ENCODE peak calls at places on chromosomes 11 and 22, in six cellular contexts. O is HFFc6, G is lower leg skin, H is AG09309, C is ovary, B is endothelial cell. N is an unnamed sample.

GRCh38 chr22:30212363-30212995 is 34.1 kb downstream of the LIF start:
- DNase-seq in O (peak), G (peak), H (peak), C (peak), B (no peak), N (no peak)

GRCh38 chr22:24761888-24762675 is 12.4 kb downstream of the PIWIL3 start:
- DNase-seq in O (no peak), G (peak), H (no peak), C (no peak), B (no peak), N (no peak)

GRCh38 chr11:46677169-46677568 is 23.2 kb downstream of the ARHGAP1 start:
- DNase-seq in O (no peak), G (no peak), H (no peak), C (no peak), B (no peak), N (no peak)

GRCh38 chr11:22656128-22656527 is 10.3 kb upstream of the GAS2 start:
- DNase-seq in O (no peak), G (no peak), H (no peak), C (no peak), B (no peak), N (no peak)

GRCh38 chr11:133403900-133404299 is 128.4 kb downstream of the OPCML start:
- DNase-seq in O (no peak), G (no peak), H (no peak), C (no peak), B (peak), N (no peak)

GRCh38 chr11:115159122-115159665 is 345.0 kb downstream of the CADM1 start:
- DNase-seq in O (no peak), G (no peak), H (no peak), C (no peak), B (no peak), N (no peak)

GRCh38 chr11:19995131-19995530 is 165.1 kb downstream of the DBX1 start:
- DNase-seq in O (peak), G (no peak), H (peak), C (no peak), B (no peak), N (no peak)

GRCh38 chr11:13972033-13972910 is 9.7 kb downstream of the SPON1 start:
- DNase-seq in O (no peak), G (no peak), H (no peak), C (peak), B (no peak), N (no peak)

GRCh38 chr11:27357250-27357649 is 5.8 kb downstream of the CCDC34 start:
- DNase-seq in O (no peak), G (no peak), H (no peak), C (no peak), B (no peak), N (no peak)

GRCh38 chr11:75925785-75926164 is 110.8 kb downstream of the UVRAG start:
- DNase-seq in O (no peak), G (no peak), H (no peak), C (no peak), B (no peak), N (no peak)

GRCh38 chr11:57174656-57175055 is 7.1 kb upstream of the LRRC55 start:
- DNase-seq in O (no peak), G (no peak), H (no peak), C (no peak), B (no peak), N (no peak)

GRCh38 chr22:23218867-23219251 is 38.5 kb downstream of the BCR start:
- DNase-seq in O (no peak), G (no peak), H (no peak), C (peak), B (no peak), N (no peak)

GRCh38 chr11:64935634-64936081 is at the start of gene GPHA2:
- DNase-seq in O (no peak), G (peak), H (no peak), C (peak), B (peak), N (no peak)

GRCh38 chr11:26901162-26901561 is 92.8 kb upstream of the FIBIN start:
- DNase-seq in O (no peak), G (no peak), H (no peak), C (peak), B (no peak), N (no peak)

GRCh38 chr22:31822523-31822922 is 68.7 kb downstream of the DEPDC5 start:
- DNase-seq in O (no peak), G (no peak), H (no peak), C (no peak), B (no peak), N (no peak)

GRCh38 chr11:61787928-61788491 is 4.4 kb downstream of the TMEM258 start:
- DNase-seq in O (peak), G (no peak), H (no peak), C (no peak), B (peak), N (no peak)

GRCh38 chr11:66467034-66467659 is 442 bp downstream of the PELI3 start:
- DNase-seq in O (no peak), G (no peak), H (no peak), C (peak), B (peak), N (no peak)

GRCh38 chr11:86798988-86799387 is 1.4 kb upstream of the PRSS23 start:
- DNase-seq in O (peak), G (no peak), H (peak), C (no peak), B (no peak), N (no peak)

GRCh38 chr22:18925368-18926064 is 10.6 kb downstream of the PRODH start:
- DNase-seq in O (no peak), G (no peak), H (no peak), C (no peak), B (no peak), N (no peak)

GRCh38 chr11:73838443-73839122 is 38.1 kb downstream of the COA4 start:
- DNase-seq in O (no peak), G (no peak), H (peak), C (no peak), B (no peak), N (no peak)

GRCh38 chr11:75275581-75275980 is 35.0 kb downstream of the TPBGL start:
- DNase-seq in O (no peak), G (peak), H (no peak), C (peak), B (no peak), N (peak)

GRCh38 chr11:117456027-117456720 is 128.5 kb downstream of the CEP164 start:
- DNase-seq in O (no peak), G (no peak), H (no peak), C (no peak), B (no peak), N (no peak)

GRCh38 chr22:42604403-42604802 is 10.3 kb downstream of the POLDIP3 start:
- DNase-seq in O (no peak), G (no peak), H (no peak), C (no peak), B (no peak), N (no peak)

GRCh38 chr11:26820739-26821138 is 98.9 kb upstream of the SLC5A12 start:
- DNase-seq in O (peak), G (no peak), H (peak), C (no peak), B (no peak), N (no peak)

GRCh38 chr22:21762712-21763581 is 27.4 kb upstream of the YPEL1 start:
- DNase-seq in O (no peak), G (no peak), H (no peak), C (no peak), B (no peak), N (peak)

GRCh38 chr11:66888282-66888681 is 31.4 kb downstream of the LRFN4 start:
- DNase-seq in O (no peak), G (no peak), H (no peak), C (no peak), B (no peak), N (no peak)

GRCh38 chr11:63937713-63938480 is 905 bp upstream of the NAA40 start:
- DNase-seq in O (no peak), G (no peak), H (no peak), C (no peak), B (no peak), N (no peak)

GRCh38 chr22:30969532-30970355 is 679 bp downstream of the TUG1 start:
- DNase-seq in O (peak), G (peak), H (no peak), C (no peak), B (peak), N (no peak)

GRCh38 chr11:107619926-107620325 is 29.0 kb downstream of the ELMOD1 start:
- DNase-seq in O (no peak), G (no peak), H (no peak), C (no peak), B (no peak), N (no peak)

GRCh38 chr22:17350292-17350691 is 19.0 kb upstream of the CECR2 start:
- DNase-seq in O (no peak), G (no peak), H (no peak), C (no peak), B (no peak), N (no peak)

GRCh38 chr11:133386852-133387251 is 145.4 kb downstream of the OPCML start:
- DNase-seq in O (no peak), G (no peak), H (no peak), C (no peak), B (no peak), N (no peak)

GRCh38 chr11:121368504-121368903 is 75.9 kb downstream of the SC5D start:
- DNase-seq in O (no peak), G (no peak), H (no peak), C (no peak), B (no peak), N (no peak)

GRCh38 chr11:84626256-84626655 is 1000.9 kb downstream of the DLG2 start:
- DNase-seq in O (no peak), G (no peak), H (no peak), C (no peak), B (no peak), N (no peak)

GRCh38 chr11:65316979-65317786 is 2.5 kb downstream of the CDC42EP2 start:
- DNase-seq in O (peak), G (peak), H (peak), C (peak), B (peak), N (no peak)

DNA sequence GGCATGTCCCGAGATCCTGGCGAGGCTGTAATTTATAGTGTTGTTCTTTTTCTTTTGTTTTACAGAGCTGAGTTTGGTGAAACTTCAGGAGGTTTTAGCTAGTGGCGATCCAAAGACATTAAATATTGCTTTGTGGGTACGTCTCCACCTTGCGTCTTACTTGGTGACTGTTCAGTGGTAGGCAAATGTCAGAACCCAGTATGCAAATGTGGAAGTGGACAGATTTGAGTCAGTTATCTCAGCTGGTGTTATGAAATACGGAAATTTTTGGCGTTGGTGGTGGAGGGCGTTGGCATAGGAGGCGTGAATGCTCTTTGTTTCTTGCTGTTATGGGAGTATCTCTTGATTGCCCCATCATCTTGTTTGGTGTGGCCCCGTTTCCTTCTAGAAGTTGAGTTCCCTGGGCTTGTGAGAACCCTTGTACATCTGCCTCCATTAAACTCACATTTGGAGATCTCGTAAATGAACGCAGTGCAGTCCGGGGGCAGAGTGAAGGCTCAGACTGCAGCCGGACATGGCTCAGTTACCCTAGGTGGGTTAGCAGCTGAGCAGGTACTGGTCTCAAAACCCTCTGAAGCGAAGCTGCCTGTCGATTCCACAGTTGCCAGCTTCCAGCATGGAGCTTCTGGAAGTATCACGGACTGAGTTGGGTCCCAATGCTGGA is 39.9 kb downstream of the PTPRJ start:
- DNase-seq in O (no peak), G (no peak), H (no peak), C (no peak), B (no peak), N (no peak)
- TF ChIP-seq CTCF in O (no peak), G (no peak), H (no peak), C (no peak), B (no peak), N (no peak)

GRCh38 chr11:125223901-125224331 is 59.4 kb downstream of the PKNOX2 start:
- DNase-seq in O (no peak), G (no peak), H (no peak), C (no peak), B (no peak), N (no peak)

GRCh38 chr11:125225401-125225800 is 60.9 kb downstream of the PKNOX2 start:
- DNase-seq in O (no peak), G (no peak), H (no peak), C (no peak), B (no peak), N (no peak)

GRCh38 chr11:125222494-125222893 is 57.9 kb downstream of the PKNOX2 start:
- DNase-seq in O (no peak), G (no peak), H (no peak), C (no peak), B (no peak), N (no peak)

GRCh38 chr11:125226701-125227100 is 62.1 kb downstream of the PKNOX2 start:
- DNase-seq in O (no peak), G (no peak), H (no peak), C (no peak), B (no peak), N (no peak)

DNA sequence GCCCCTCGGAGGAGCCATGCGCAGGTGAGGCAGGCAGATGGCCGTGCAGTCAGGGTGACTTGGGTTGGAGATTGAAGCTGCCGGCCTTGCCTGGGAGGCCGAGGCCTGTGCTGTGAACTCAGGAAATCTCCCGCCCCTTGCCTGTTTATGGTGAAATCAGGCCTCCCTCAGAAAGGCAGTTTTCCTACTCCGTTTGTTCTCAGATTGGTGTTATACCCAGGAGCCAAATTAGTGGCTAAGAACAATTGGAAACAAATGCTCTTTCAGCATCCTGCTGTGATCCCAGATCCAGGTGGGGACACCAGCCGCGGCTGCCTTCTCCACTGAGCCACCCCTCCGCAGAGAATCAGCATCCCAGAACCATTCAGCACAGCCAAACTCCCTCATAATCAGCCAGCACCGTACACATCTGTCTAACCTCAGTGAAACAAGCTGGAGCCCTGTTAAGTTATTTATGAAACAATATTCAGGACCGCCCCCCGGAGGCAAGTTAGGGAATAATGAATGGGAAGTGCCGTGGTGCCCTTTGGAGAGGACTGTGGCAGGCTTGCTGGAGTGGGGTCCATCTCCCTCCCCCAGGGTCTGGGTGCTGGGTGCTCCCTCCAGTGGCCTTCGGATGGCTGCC is 60.0 kb downstream of the PKNOX2 start:
- DNase-seq in O (no peak), G (no peak), H (no peak), C (peak), B (peak), N (no peak)
- TF ChIP-seq CTCF in O (peak), G (no peak), H (peak), C (no peak), B (no peak), N (no peak)

GRCh38 chr22:47965896-47966295 is 1203.4 kb downstream of the TBC1D22A start:
- DNase-seq in O (no peak), G (no peak), H (no peak), C (no peak), B (no peak), N (no peak)
- TF ChIP-seq CTCF in O (no peak), G (no peak), H (no peak), C (no peak), B (no peak), N (no peak)

DNA sequence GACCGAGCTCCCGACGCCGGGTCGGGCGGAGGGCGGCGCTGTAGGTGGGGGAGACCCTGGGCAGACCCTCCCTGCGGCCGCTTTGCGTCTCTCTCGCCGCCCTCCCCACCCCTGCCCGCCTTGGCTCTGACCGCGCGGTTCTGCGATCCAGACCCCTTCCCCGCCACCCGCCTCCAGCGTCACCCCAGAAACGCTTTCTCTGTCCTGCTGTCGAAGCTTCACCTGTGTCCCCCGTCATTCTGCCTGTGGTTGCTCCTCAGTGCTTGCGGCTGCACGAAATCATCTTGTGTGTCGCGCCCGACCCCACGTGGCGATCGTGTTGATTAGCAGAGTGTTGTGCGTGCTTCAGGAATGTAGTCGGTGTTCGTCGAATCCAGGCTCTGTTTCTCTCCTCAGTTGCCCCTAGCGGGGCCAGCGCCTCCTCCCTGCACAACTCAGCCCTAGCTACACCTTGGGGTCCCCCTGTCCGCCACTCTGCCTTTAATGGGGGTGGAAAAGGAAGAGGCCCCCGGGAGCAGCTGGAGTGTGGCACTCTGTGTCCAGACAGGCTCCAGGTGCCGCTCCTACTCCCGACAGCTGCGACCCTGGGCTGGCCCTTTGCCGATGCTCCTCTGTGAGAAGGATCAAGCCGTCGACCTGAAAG is 851 bp downstream of the PTDSS2 start:
- DNase-seq in O (peak), G (peak), H (no peak), C (peak), B (peak), N (peak)
- TF ChIP-seq CTCF in O (peak), G (no peak), H (peak), C (no peak), B (no peak), N (no peak)

GRCh38 chr22:44735518-44736428 is 16.6 kb upstream of the ARHGAP8 start:
- DNase-seq in O (peak), G (peak), H (no peak), C (peak), B (peak), N (peak)
- TF ChIP-seq CTCF in O (peak), G (peak), H (peak), C (peak), B (peak), N (peak)

GRCh38 chr22:37633693-37634504 is 5.6 kb upstream of the SH3BP1 start:
- DNase-seq in O (peak), G (peak), H (peak), C (peak), B (no peak), N (peak)
- TF ChIP-seq CTCF in O (peak), G (no peak), H (peak), C (peak), B (no peak), N (no peak)

DNA sequence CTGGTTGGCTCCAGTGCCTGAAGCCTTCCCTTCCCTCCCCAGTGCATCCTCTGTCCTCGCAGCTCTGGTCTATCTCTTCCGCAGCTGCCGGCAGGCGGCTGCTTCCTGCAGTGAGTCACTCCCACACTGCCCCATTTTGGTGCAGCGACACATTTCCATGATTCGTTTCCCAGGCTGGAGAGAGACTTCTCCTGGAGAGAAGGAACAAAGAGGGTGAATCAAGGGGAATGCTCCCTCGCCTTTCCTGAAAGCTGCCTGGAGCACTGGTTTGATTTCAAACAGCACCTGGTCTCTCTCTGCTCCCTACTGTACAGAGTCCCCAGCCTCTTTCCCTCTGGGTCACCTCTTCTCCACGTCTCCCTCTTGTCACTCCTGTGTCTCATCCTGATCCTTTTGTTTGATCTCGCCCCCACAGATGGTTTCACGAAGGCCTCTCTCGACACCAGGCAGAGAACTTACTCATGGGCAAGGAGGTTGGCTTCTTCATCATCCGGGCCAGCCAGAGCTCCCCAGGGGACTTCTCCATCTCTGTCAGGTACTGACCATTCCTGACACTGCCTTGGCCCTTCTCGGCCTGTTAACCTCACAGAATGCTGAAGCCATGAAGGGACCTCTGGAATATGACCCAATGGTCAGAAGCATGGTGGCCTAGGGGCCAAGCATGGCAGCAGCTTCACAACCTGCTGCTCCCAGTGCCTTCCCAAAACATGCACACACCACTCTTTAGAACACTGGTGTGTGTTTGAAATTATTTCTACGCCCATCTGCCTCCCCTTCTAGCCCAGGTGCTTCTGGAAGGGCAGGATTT is at the start of gene TMA7B:
- DNase-seq in O (peak), G (no peak), H (no peak), C (no peak), B (peak), N (no peak)
- TF ChIP-seq CTCF in O (peak), G (no peak), H (peak), C (no peak), B (no peak), N (no peak)

DNA sequence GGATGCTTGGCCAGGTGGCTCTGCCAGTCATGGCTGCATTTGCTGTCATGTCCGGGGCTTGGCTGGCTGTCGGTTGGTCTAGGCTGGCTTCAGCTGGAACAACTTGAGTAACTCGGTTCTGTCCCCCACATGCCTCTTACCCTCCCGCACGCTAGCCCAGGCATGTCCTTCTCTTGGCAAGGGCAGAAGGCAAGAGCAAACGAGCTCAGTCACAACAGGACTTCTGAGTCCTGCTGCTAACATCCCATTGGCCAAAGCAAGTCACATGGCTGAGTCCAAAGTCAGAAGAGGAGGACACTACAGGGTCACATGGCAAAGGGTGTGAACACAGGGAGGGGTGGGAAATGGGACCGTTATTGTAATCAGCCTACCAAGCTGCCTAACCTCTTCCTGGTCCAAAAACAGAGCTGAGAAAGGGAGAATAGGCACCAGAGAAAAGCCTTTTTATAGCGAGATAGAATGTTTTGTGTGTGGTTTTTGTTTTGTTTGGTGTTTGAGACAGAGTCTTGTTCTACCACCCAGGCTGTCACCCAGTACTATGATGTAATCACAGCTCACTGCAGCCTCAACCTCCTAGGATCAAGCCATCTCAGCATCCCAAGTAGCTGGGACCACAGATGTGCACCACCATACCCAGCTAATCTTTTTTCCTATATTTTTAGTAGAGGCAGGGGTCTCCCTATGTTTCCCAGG is 81.9 kb downstream of the MN1 start:
- DNase-seq in O (no peak), G (peak), H (no peak), C (no peak), B (no peak), N (no peak)
- TF ChIP-seq CTCF in O (no peak), G (no peak), H (no peak), C (no peak), B (no peak), N (no peak)

N was measured in natural killer cell.